ENCODE peak calls at places on chromosomes 2 and 18, in four cellular contexts. P, U, S and J are unnamed samples.

GRCh38 chr2:46984642-46985476 is 69.3 kb upstream of the MCFD2 start:
- DNase-seq in P (peak), U (peak), S (no peak), J (peak)

GRCh38 chr2:215145611-215146010 is 7.2 kb upstream of the ABCA12 start:
- DNase-seq in P (no peak), U (no peak), S (no peak), J (no peak)

GRCh38 chr2:202032841-202033316 is 776 bp upstream of the FZD7 start:
- DNase-seq in P (peak), U (peak), S (no peak), J (peak)

GRCh38 chr2:64861338-64862000 is 127.7 kb upstream of the SLC1A4 start:
- DNase-seq in P (no peak), U (no peak), S (no peak), J (no peak)

GRCh38 chr2:60432202-60432601 is 121.3 kb downstream of the BCL11A start:
- DNase-seq in P (no peak), U (no peak), S (no peak), J (no peak)

GRCh38 chr2:25281581-25281980 is 60.1 kb downstream of the DNMT3A start:
- DNase-seq in P (no peak), U (no peak), S (no peak), J (peak)

GRCh38 chr18:26103579-26103978 is 13.2 kb upstream of the SS18 start:
- DNase-seq in P (no peak), U (no peak), S (no peak), J (peak)

GRCh38 chr2:112714836-112715631 is 5.8 kb upstream of the NT5DC4 start:
- DNase-seq in P (no peak), U (no peak), S (no peak), J (no peak)

GRCh38 chr2:121502781-121503180 is 27.9 kb upstream of the RNU4ATAC start:
- DNase-seq in P (no peak), U (no peak), S (no peak), J (no peak)

GRCh38 chr2:37201766-37202165 is 5.5 kb downstream of the CEBPZOS start:
- DNase-seq in P (no peak), U (no peak), S (no peak), J (no peak)

DNA sequence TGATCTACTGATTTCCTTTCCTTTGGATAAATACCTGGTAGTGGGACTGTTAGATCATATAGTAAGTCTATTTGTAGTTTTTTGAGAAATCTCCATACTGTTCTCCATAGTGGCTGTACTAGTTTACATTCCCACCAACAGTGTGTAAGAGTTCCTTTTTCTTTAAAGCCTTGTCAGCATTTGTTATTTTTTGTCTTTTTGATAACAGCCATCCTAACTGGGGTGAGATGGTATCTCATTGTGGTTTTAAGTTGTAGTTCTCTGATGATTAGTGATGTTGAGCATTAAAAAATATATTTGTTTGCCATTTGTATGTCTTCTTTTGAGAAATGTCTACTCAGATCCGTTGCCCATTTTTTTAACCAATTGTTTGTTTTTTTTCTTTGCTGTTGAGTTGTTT is 33.9 kb upstream of the EPG5 start:
- DNase-seq in P (no peak), U (no peak), S (no peak), J (no peak)
- H3K4me3 ChIP-seq in P (no peak), U (no peak), S (no peak), J (no peak)

DNA sequence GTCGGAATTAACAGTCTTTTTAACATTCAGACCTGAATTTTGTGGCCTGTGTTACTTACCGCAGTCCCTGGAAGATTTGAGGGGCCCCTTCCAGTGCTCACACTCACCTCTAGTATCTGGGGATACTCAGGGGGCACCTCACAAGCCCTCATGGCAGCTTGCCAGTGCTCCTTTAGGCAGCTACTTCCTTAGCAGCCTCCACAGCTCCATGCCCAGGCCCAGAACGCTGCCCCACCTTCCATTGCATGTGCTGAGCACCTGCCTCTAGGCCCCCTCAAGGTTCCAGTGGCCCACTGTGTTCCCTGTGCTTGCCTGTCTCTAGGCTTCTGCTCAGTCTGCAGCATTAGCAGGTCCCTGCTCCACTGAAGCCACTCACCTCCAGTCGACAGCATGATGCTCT is 30.0 kb upstream of the PLA2R1 start:
- DNase-seq in P (no peak), U (no peak), S (no peak), J (no peak)
- H3K4me3 ChIP-seq in P (no peak), U (no peak), S (no peak), J (no peak)

DNA sequence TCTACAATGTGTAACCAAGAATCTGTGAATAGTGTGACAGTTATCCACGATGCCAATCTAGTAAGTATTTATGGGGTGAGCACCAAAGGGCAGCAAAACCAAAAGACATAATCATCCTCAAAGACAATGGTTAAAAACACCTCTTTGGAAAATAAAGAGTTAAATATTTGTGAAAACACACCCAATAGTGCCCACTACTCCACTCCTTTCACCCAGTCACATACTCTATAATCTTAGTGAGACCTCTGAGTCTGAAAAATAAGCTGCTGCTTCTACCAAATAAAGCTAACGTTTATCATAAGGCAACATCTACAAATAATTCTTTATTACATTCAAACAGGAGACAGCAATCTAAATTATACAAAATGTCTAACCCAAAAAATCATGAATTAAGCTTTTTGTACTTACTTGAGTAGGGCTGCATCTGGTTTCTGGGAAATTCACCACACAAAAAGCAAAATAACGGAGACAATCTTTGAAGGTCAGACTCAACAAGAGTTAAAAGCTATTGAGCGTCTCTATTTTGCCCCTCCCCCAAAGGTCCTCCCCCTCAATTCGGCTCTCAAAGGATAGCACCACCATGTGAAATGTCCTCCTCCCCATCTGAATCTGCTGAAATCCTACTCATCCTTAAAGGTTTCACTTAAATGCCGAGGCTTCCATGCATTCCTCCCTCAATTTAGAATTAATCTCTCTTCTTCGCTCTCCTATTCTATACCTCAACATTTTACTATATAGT is 2.0 kb downstream of the RAPH1 start:
- DNase-seq in P (peak), U (peak), S (no peak), J (no peak)
- H3K4me3 ChIP-seq in P (peak), U (peak), S (peak), J (no peak)

DNA sequence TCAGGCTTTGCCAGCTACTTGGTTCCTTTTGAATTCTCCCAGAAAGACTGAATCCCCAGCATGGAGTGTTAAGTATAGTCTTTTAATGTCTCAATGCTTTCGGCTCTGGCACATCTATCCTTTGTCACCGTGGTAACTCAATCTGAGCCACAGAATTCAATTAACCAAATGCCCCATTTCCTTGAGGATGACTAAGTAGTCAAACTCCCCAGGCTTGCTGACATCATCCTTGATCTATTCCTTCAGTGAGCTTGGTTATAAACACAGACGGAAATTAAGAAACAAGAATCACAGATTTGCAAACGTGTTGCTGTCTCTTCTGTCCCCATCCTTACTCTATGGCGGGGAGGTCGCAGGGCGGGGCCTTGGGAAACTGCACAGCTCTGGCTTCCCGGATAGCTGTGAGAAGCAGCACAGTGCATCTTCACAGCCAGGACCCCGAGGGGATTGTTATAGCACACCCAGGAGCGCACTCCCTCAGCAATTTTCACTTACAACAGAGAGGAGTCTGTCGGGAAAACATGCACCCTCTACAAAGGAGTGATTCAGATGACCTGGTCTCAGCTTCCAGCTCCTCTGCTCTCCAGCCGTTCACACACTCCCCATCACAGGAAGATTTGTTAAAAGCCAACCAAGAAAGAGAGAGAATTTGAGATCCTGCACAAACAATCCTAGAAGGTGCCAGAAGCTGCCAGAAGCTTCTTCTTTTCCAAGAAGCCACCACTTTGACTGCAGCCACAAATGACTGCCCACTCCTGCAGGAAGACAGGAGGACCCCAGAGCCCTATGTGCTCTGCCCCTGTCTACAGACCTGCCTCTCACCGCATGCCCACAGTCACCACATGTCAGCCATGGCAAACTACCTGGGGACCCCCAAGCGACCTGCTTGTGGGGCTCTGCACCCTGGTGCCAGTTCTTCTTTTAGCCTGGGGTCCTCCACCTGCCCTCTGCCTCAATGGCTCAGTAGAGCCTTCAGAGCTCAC is 44.9 kb upstream of the YWHAQ start:
- DNase-seq in P (no peak), U (no peak), S (no peak), J (no peak)
- H3K4me3 ChIP-seq in P (no peak), U (no peak), S (no peak), J (no peak)

GRCh38 chr2:144325086-144325485 is 194.8 kb downstream of the ZEB2 start:
- DNase-seq in P (no peak), U (no peak), S (no peak), J (no peak)
- H3K4me3 ChIP-seq in P (no peak), U (no peak), S (no peak), J (no peak)

GRCh38 chr18:3248062-3248669 is 565 bp downstream of the MYL12A start:
- DNase-seq in P (peak), U (peak), S (no peak), J (no peak)

GRCh38 chr18:3245853-3246635 is 1.6 kb upstream of the MYL12A start:
- DNase-seq in P (peak), U (peak), S (peak), J (peak)

GRCh38 chr18:3247243-3248061 is at the start of gene MYL12A:
- DNase-seq in P (peak), U (peak), S (peak), J (peak)

GRCh38 chr18:3246636-3247242 is 862 bp upstream of the MYL12A start:
- DNase-seq in P (peak), U (peak), S (no peak), J (peak)

GRCh38 chr18:3245185-3245564 is 2.4 kb upstream of the MYL12A start:
- DNase-seq in P (no peak), U (no peak), S (no peak), J (no peak)
- H3K4me3 ChIP-seq in P (peak), U (peak), S (peak), J (no peak)

GRCh38 chr2:223465793-223466192 is 136.4 kb downstream of the SCG2 start:
- DNase-seq in P (peak), U (peak), S (peak), J (peak)

GRCh38 chr2:223459328-223459939 is 142.7 kb downstream of the SCG2 start:
- DNase-seq in P (no peak), U (no peak), S (no peak), J (no peak)

GRCh38 chr2:223457301-223457700 is 144.9 kb downstream of the SCG2 start:
- DNase-seq in P (no peak), U (no peak), S (no peak), J (no peak)

GRCh38 chr2:223464071-223464470 is 138.1 kb downstream of the SCG2 start:
- DNase-seq in P (no peak), U (no peak), S (no peak), J (no peak)

DNA sequence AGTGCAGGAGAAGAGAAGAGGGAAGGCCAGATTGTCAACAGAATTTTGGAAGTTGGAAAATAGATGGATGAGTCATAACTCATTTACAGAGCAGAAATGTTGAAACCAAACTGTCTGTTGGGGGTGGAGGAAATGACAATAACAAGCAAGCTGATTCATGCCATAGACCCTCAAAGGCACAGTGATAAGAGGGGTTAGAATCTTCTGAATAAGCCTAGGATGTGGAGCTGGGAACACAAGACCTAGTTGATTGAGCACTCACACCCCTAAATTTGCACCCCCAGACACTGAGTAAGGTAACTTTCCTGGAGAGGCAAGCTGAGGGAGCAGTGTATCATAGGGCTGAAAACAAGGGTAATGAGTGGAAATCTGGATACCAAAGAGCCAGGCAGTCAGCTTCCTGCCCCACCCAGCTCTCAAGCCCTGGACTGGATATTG is 141.4 kb downstream of the SCG2 start:
- DNase-seq in P (no peak), U (no peak), S (no peak), J (no peak)
- H3K4me3 ChIP-seq in P (no peak), U (no peak), S (no peak), J (no peak)

GRCh38 chr18:48944634-48945033 is 6.1 kb downstream of the SMAD7 start:
- DNase-seq in P (no peak), U (no peak), S (no peak), J (no peak)

GRCh38 chr18:48943736-48944527 is 6.8 kb downstream of the SMAD7 start:
- DNase-seq in P (no peak), U (no peak), S (no peak), J (no peak)

GRCh38 chr18:48942554-48943261 is 8.1 kb downstream of the SMAD7 start:
- DNase-seq in P (no peak), U (no peak), S (peak), J (peak)

GRCh38 chr18:48942086-48942485 is 8.7 kb downstream of the SMAD7 start:
- DNase-seq in P (no peak), U (no peak), S (no peak), J (no peak)

GRCh38 chr18:48943333-48943732 is 7.4 kb downstream of the SMAD7 start:
- DNase-seq in P (no peak), U (no peak), S (no peak), J (no peak)
- H3K4me3 ChIP-seq in P (peak), U (no peak), S (no peak), J (no peak)

GRCh38 chr18:63588869-63589268 is 1.7 kb downstream of the SERPINB13 start:
- DNase-seq in P (no peak), U (no peak), S (no peak), J (no peak)
- H3K4me3 ChIP-seq in P (no peak), U (no peak), S (no peak), J (no peak)

GRCh38 chr2:62206024-62206423 is 10.1 kb downstream of the B3GNT2 start:
- DNase-seq in P (no peak), U (no peak), S (no peak), J (no peak)

GRCh38 chr2:62207480-62207879 is 11.6 kb downstream of the B3GNT2 start:
- DNase-seq in P (no peak), U (no peak), S (no peak), J (no peak)

GRCh38 chr2:62208082-62208757 is 12.3 kb downstream of the B3GNT2 start:
- DNase-seq in P (no peak), U (no peak), S (no peak), J (peak)

GRCh38 chr2:62208758-62209114 is 12.8 kb downstream of the B3GNT2 start:
- DNase-seq in P (no peak), U (no peak), S (no peak), J (peak)

DNA sequence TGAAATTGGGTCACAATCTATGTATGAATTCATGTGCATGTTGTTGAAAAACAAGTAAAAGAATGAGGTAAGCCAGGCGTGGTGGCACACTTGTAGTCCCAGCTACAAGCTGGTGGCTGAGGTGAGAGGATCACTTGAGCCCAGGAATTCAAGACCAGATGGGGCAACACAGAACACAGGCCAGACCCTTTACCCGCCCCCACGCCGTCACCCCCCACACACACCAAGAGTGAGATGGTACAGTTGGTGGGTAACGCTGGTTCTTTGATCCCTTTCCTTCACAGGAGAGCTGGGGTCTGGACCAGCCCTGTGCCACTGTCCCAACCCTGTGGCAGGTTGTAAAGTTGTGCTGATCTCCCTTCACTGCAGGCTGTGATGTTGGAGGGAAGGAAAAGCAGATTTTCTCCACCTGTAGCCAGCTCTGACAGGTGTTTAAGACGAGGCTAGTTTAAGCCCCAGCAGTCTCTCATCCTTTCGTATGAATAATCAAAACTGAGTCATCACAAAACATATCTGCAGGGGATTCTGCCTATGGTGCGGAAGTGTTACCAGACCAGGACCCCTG is 13.6 kb downstream of the B3GNT2 start:
- DNase-seq in P (no peak), U (no peak), S (no peak), J (no peak)
- H3K4me3 ChIP-seq in P (no peak), U (no peak), S (no peak), J (no peak)